ENCODE peak calls at places on chromosome 21, in seven cellular contexts. One of them, this sample, is unnamed.

GRCh38 chr21:18340387-18340942 is 63.1 kb downstream of the TMPRSS15 start:
- DNase-seq in lower leg skin: no peak
- DNase-seq in Peyer's patch: no peak
- DNase-seq in mesendoderm: no peak
- DNase-seq in IMR-90: no peak
- DNase-seq in ecto neural progenitor cell: no peak
- DNase-seq in stimulated activated CD8-positive, alpha-beta memory T cell treated with anti-CD3 and anti-CD28 coated beads, Interleukin-7, amount 100 ng/mL, for 24 hours: no peak
- DNase-seq in this sample: no peak

GRCh38 chr21:41247561-41247968 is 69.0 kb upstream of the FAM3B start:
- DNase-seq in Peyer's patch: no peak
- DNase-seq in IMR-90: peak
- DNase-seq in ecto neural progenitor cell: no peak
- DNase-seq in mesendoderm: no peak
- DNase-seq in lower leg skin: no peak
- DNase-seq in stimulated activated CD8-positive, alpha-beta memory T cell treated with anti-CD3 and anti-CD28 coated beads, Interleukin-7, amount 100 ng/mL, for 24 hours: no peak
- DNase-seq in this sample: peak

GRCh38 chr21:35565204-35565611 is 495.1 kb downstream of the SETD4 start:
- DNase-seq in Peyer's patch: no peak
- DNase-seq in lower leg skin: no peak
- DNase-seq in IMR-90: peak
- DNase-seq in stimulated activated CD8-positive, alpha-beta memory T cell treated with anti-CD3 and anti-CD28 coated beads, Interleukin-7, amount 100 ng/mL, for 24 hours: no peak
- DNase-seq in ecto neural progenitor cell: no peak
- DNase-seq in mesendoderm: peak
- DNase-seq in this sample: peak

GRCh38 chr21:31218830-31219608 is 125.0 kb downstream of the TIAM1 start:
- DNase-seq in IMR-90: peak
- DNase-seq in ecto neural progenitor cell: no peak
- DNase-seq in stimulated activated CD8-positive, alpha-beta memory T cell treated with anti-CD3 and anti-CD28 coated beads, Interleukin-7, amount 100 ng/mL, for 24 hours: no peak
- DNase-seq in mesendoderm: peak
- DNase-seq in lower leg skin: no peak
- DNase-seq in Peyer's patch: no peak
- DNase-seq in this sample: no peak

GRCh38 chr21:27954806-27955205 is 987.9 kb upstream of the ADAMTS5 start:
- DNase-seq in ecto neural progenitor cell: no peak
- DNase-seq in Peyer's patch: no peak
- DNase-seq in stimulated activated CD8-positive, alpha-beta memory T cell treated with anti-CD3 and anti-CD28 coated beads, Interleukin-7, amount 100 ng/mL, for 24 hours: no peak
- DNase-seq in IMR-90: peak
- DNase-seq in lower leg skin: no peak
- DNase-seq in mesendoderm: no peak
- DNase-seq in this sample: no peak

GRCh38 chr21:42040411-42041180 is 30.4 kb upstream of the ZBTB21 start:
- DNase-seq in mesendoderm: peak
- DNase-seq in lower leg skin: no peak
- DNase-seq in stimulated activated CD8-positive, alpha-beta memory T cell treated with anti-CD3 and anti-CD28 coated beads, Interleukin-7, amount 100 ng/mL, for 24 hours: no peak
- DNase-seq in Peyer's patch: no peak
- DNase-seq in ecto neural progenitor cell: no peak
- DNase-seq in IMR-90: peak
- DNase-seq in this sample: no peak

GRCh38 chr21:44793269-44794030 is 8.2 kb downstream of the UBE2G2 start:
- DNase-seq in lower leg skin: no peak
- DNase-seq in mesendoderm: peak
- DNase-seq in ecto neural progenitor cell: peak
- DNase-seq in stimulated activated CD8-positive, alpha-beta memory T cell treated with anti-CD3 and anti-CD28 coated beads, Interleukin-7, amount 100 ng/mL, for 24 hours: no peak
- DNase-seq in Peyer's patch: peak
- DNase-seq in IMR-90: peak
- DNase-seq in this sample: no peak

GRCh38 chr21:41402231-41402630 is 23.8 kb upstream of the MX1 start:
- DNase-seq in ecto neural progenitor cell: no peak
- DNase-seq in Peyer's patch: no peak
- DNase-seq in mesendoderm: no peak
- DNase-seq in IMR-90: no peak
- DNase-seq in lower leg skin: peak
- DNase-seq in stimulated activated CD8-positive, alpha-beta memory T cell treated with anti-CD3 and anti-CD28 coated beads, Interleukin-7, amount 100 ng/mL, for 24 hours: no peak
- DNase-seq in this sample: no peak

GRCh38 chr21:14862794-14863720 is 201.7 kb downstream of the NRIP1 start:
- DNase-seq in IMR-90: peak
- DNase-seq in ecto neural progenitor cell: no peak
- DNase-seq in Peyer's patch: no peak
- DNase-seq in stimulated activated CD8-positive, alpha-beta memory T cell treated with anti-CD3 and anti-CD28 coated beads, Interleukin-7, amount 100 ng/mL, for 24 hours: no peak
- DNase-seq in lower leg skin: no peak
- DNase-seq in mesendoderm: peak
- DNase-seq in this sample: no peak

GRCh38 chr21:45537746-45538291 is 4.4 kb downstream of the SLC19A1 start:
- DNase-seq in IMR-90: no peak
- DNase-seq in mesendoderm: no peak
- DNase-seq in ecto neural progenitor cell: peak
- DNase-seq in Peyer's patch: no peak
- DNase-seq in stimulated activated CD8-positive, alpha-beta memory T cell treated with anti-CD3 and anti-CD28 coated beads, Interleukin-7, amount 100 ng/mL, for 24 hours: no peak
- DNase-seq in lower leg skin: peak
- DNase-seq in this sample: no peak

GRCh38 chr21:40507978-40508377 is 339.0 kb downstream of the DSCAM start:
- DNase-seq in lower leg skin: no peak
- DNase-seq in ecto neural progenitor cell: no peak
- DNase-seq in stimulated activated CD8-positive, alpha-beta memory T cell treated with anti-CD3 and anti-CD28 coated beads, Interleukin-7, amount 100 ng/mL, for 24 hours: no peak
- DNase-seq in Peyer's patch: no peak
- DNase-seq in mesendoderm: no peak
- DNase-seq in IMR-90: peak
- DNase-seq in this sample: no peak

GRCh38 chr21:45326169-45326833 is 38.6 kb upstream of the POFUT2 start:
- DNase-seq in mesendoderm: no peak
- DNase-seq in stimulated activated CD8-positive, alpha-beta memory T cell treated with anti-CD3 and anti-CD28 coated beads, Interleukin-7, amount 100 ng/mL, for 24 hours: no peak
- DNase-seq in lower leg skin: no peak
- DNase-seq in Peyer's patch: no peak
- DNase-seq in IMR-90: peak
- DNase-seq in ecto neural progenitor cell: no peak
- DNase-seq in this sample: no peak

GRCh38 chr21:34989337-34990151 is 59.6 kb downstream of the RUNX1 start:
- DNase-seq in stimulated activated CD8-positive, alpha-beta memory T cell treated with anti-CD3 and anti-CD28 coated beads, Interleukin-7, amount 100 ng/mL, for 24 hours: no peak
- DNase-seq in IMR-90: no peak
- DNase-seq in ecto neural progenitor cell: no peak
- DNase-seq in mesendoderm: no peak
- DNase-seq in Peyer's patch: no peak
- DNase-seq in lower leg skin: no peak
- DNase-seq in this sample: no peak

GRCh38 chr21:41369105-41369914 is 7.5 kb downstream of the MX2 start:
- DNase-seq in ecto neural progenitor cell: peak
- DNase-seq in Peyer's patch: peak
- DNase-seq in lower leg skin: peak
- DNase-seq in stimulated activated CD8-positive, alpha-beta memory T cell treated with anti-CD3 and anti-CD28 coated beads, Interleukin-7, amount 100 ng/mL, for 24 hours: no peak
- DNase-seq in mesendoderm: peak
- DNase-seq in IMR-90: no peak
- DNase-seq in this sample: peak

GRCh38 chr21:36676039-36676950 is 22.6 kb upstream of the SIM2 start:
- DNase-seq in Peyer's patch: no peak
- DNase-seq in lower leg skin: peak
- DNase-seq in mesendoderm: peak
- DNase-seq in IMR-90: no peak
- DNase-seq in ecto neural progenitor cell: no peak
- DNase-seq in stimulated activated CD8-positive, alpha-beta memory T cell treated with anti-CD3 and anti-CD28 coated beads, Interleukin-7, amount 100 ng/mL, for 24 hours: no peak
- DNase-seq in this sample: no peak

GRCh38 chr21:27806261-27806660 is 839.4 kb upstream of the ADAMTS5 start:
- DNase-seq in Peyer's patch: no peak
- DNase-seq in stimulated activated CD8-positive, alpha-beta memory T cell treated with anti-CD3 and anti-CD28 coated beads, Interleukin-7, amount 100 ng/mL, for 24 hours: no peak
- DNase-seq in mesendoderm: no peak
- DNase-seq in lower leg skin: no peak
- DNase-seq in IMR-90: peak
- DNase-seq in ecto neural progenitor cell: no peak
- DNase-seq in this sample: no peak

GRCh38 chr21:37074195-37074510 is 1.1 kb downstream of the TTC3 start:
- DNase-seq in mesendoderm: no peak
- DNase-seq in ecto neural progenitor cell: no peak
- DNase-seq in IMR-90: no peak
- DNase-seq in Peyer's patch: peak
- DNase-seq in lower leg skin: no peak
- DNase-seq in stimulated activated CD8-positive, alpha-beta memory T cell treated with anti-CD3 and anti-CD28 coated beads, Interleukin-7, amount 100 ng/mL, for 24 hours: no peak
- DNase-seq in this sample: no peak

GRCh38 chr21:15788847-15789548 is 59.2 kb downstream of the USP25 start:
- DNase-seq in lower leg skin: no peak
- DNase-seq in ecto neural progenitor cell: no peak
- DNase-seq in Peyer's patch: no peak
- DNase-seq in stimulated activated CD8-positive, alpha-beta memory T cell treated with anti-CD3 and anti-CD28 coated beads, Interleukin-7, amount 100 ng/mL, for 24 hours: no peak
- DNase-seq in IMR-90: peak
- DNase-seq in mesendoderm: peak
- DNase-seq in this sample: no peak

GRCh38 chr21:43912910-43913309 is 47.9 kb downstream of the AGPAT3 start:
- DNase-seq in lower leg skin: no peak
- DNase-seq in mesendoderm: no peak
- DNase-seq in stimulated activated CD8-positive, alpha-beta memory T cell treated with anti-CD3 and anti-CD28 coated beads, Interleukin-7, amount 100 ng/mL, for 24 hours: no peak
- DNase-seq in ecto neural progenitor cell: no peak
- DNase-seq in IMR-90: no peak
- DNase-seq in Peyer's patch: no peak
- DNase-seq in this sample: no peak

GRCh38 chr21:43597052-43597451 is 62.2 kb downstream of the HSF2BP start:
- DNase-seq in mesendoderm: peak
- DNase-seq in stimulated activated CD8-positive, alpha-beta memory T cell treated with anti-CD3 and anti-CD28 coated beads, Interleukin-7, amount 100 ng/mL, for 24 hours: no peak
- DNase-seq in IMR-90: peak
- DNase-seq in lower leg skin: no peak
- DNase-seq in Peyer's patch: no peak
- DNase-seq in ecto neural progenitor cell: no peak
- DNase-seq in this sample: no peak

GRCh38 chr21:34807146-34807880 is 138.5 kb downstream of the CLIC6 start:
- DNase-seq in IMR-90: peak
- DNase-seq in mesendoderm: peak
- DNase-seq in stimulated activated CD8-positive, alpha-beta memory T cell treated with anti-CD3 and anti-CD28 coated beads, Interleukin-7, amount 100 ng/mL, for 24 hours: peak
- DNase-seq in ecto neural progenitor cell: no peak
- DNase-seq in lower leg skin: peak
- DNase-seq in Peyer's patch: no peak
- DNase-seq in this sample: peak

GRCh38 chr21:26844258-26845065 is 747 bp downstream of the ADAMTS1 start:
- DNase-seq in mesendoderm: peak
- DNase-seq in stimulated activated CD8-positive, alpha-beta memory T cell treated with anti-CD3 and anti-CD28 coated beads, Interleukin-7, amount 100 ng/mL, for 24 hours: no peak
- DNase-seq in ecto neural progenitor cell: peak
- DNase-seq in Peyer's patch: no peak
- DNase-seq in lower leg skin: peak
- DNase-seq in IMR-90: peak
- DNase-seq in this sample: no peak

This sample was measured in ascending aorta.